ENCODE peak calls at places on chromosomes 11 and 22, in six cellular contexts. K is progenitor cell of endocrine pancreas, I is bronchial epithelial cell, G is PC-3, P is kidney epithelial cell, R is body of pancreas. A is an unnamed sample.

GRCh38 chr11:75342231-75342918 is 9.1 kb downstream of the ARRB1 start:
- DNase-seq in P (no peak), R (no peak), I (no peak), K (no peak), G (no peak), A (no peak)

GRCh38 chr11:130725417-130726233 is 190.7 kb downstream of the SNX19 start:
- DNase-seq in P (no peak), G (peak; percentile 33), K (no peak), R (no peak), I (peak; percentile 68), A (no peak)

GRCh38 chr11:2803186-2804057 is 82.2 kb downstream of the CDKN1C start:
- DNase-seq in G (no peak), K (peak; percentile 9), R (peak; percentile 1), P (no peak), I (peak; percentile 63), A (peak; percentile 9)

GRCh38 chr11:12212181-12212820 is 101.9 kb downstream of the MICAL2 start:
- DNase-seq in P (no peak), G (no peak), I (no peak), R (no peak), K (no peak), A (no peak)

GRCh38 chr11:64924910-64925284 is 408 bp downstream of the PPP2R5B start:
- DNase-seq in I (no peak), K (no peak), G (no peak), P (no peak), R (no peak), A (no peak)

GRCh38 chr22:49348631-49349030 is 479.0 kb downstream of the BRD1 start:
- DNase-seq in P (no peak), R (no peak), I (no peak), G (no peak), K (no peak), A (no peak)

GRCh38 chr22:45692549-45692948 is 20.9 kb downstream of the ATXN10 start:
- DNase-seq in P (no peak), R (no peak), G (peak; percentile 35), K (no peak), I (no peak), A (no peak)

GRCh38 chr11:46446343-46446751 is 54.8 kb upstream of the CHRM4 start:
- DNase-seq in K (no peak), R (no peak), I (no peak), G (no peak), P (no peak), A (no peak)

GRCh38 chr11:114180301-114181055 is 115.7 kb upstream of the NNMT start:
- DNase-seq in K (no peak), P (no peak), G (peak; percentile 51), R (peak; percentile 88), I (peak; percentile 44), A (no peak)

DNA sequence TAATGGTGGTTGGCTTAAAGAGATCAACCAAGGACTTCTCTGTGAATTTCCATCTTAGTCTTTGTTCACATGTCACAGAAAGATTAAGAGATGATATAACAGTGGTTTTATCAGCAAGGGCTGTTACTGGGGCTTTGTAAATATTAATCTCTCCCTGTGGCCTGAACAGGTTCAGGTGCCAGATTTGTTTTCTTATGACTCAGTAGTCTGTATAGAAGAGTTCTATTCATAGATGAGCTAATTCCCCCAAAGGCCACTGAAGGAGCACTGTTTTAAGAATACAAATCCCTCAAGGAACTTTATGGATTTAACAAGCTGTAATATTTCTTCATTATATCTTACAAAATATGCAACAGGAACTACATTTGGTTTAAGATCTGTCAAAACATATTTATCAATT is 50.4 kb downstream of the TCP11L1 start:
- DNase-seq in I (peak; percentile 21), R (no peak), G (peak; percentile 56), K (no peak), P (no peak), A (no peak)
- TF ChIP-seq CTCF in I (no peak), R (no peak), G (no peak), K (peak; percentile 8), P (no peak), A (no peak)

GRCh38 chr11:32874144-32874543 is 18.5 kb upstream of the QSER1 start:
- DNase-seq in R (no peak), K (no peak), P (no peak), I (no peak), G (peak; percentile 50), A (no peak)

DNA sequence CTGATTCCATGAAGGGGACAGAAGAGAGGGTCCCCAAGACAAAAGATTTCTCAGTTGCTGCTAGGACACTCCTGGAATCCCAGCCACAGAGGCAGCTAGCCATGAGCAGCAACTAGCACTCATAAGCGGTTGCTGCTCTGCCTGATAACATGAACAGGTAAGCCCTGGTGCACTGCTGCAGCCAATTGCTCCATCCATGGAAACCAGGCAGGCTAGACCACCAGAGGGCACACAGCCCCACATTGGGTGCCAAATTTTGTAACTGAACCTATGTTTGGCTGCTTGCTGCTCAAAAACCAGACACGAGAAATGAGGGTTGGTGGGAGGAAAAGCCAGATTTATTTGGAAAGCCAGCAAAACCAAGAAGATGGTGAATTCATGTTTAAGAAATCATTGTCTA is 21.9 kb upstream of the QSER1 start:
- DNase-seq in G (peak; percentile 38), I (no peak), K (no peak), R (no peak), P (no peak), A (peak; percentile 20)
- TF ChIP-seq CTCF in G (peak; percentile 53), I (no peak), K (peak; percentile 37), R (no peak), P (peak; percentile 28), A (peak; percentile 36)

GRCh38 chr11:63767415-63768231 is 952 bp downstream of the ZFTA start:
- DNase-seq in I (peak; percentile 56), K (no peak), G (peak; percentile 77), R (peak; percentile 68), P (peak; percentile 26), A (no peak)
- TF ChIP-seq CTCF in I (no peak), K (no peak), G (no peak), R (no peak), P (no peak), A (no peak)

DNA sequence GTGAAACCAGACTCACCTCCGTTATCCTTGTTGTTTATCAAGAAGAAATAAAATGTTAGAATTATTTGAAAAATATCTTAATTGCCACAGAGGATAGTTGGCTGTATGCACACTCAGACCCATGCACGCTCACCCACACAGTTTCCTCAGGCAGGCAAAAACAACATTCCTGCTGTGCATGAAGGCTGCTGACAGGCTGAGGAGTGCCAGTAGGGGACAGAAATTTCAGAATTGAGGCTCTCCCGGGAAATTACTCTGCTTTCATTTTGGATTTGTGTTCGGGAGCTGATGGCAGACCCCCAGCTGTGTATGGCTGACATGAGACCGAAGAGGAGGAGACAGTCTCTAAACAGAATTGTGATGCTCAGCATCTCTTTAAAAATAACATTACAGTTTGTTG is 87.5 kb downstream of the AMOTL1 start:
- DNase-seq in K (no peak), P (no peak), I (no peak), G (no peak), R (no peak), A (no peak)
- TF ChIP-seq CTCF in K (no peak), P (no peak), I (no peak), G (no peak), R (no peak), A (no peak)

GRCh38 chr11:107563702-107564101 is 1.8 kb downstream of the ALKBH8 start:
- DNase-seq in R (peak; percentile 33), P (no peak), K (no peak), G (peak; percentile 82), I (peak; percentile 47), A (no peak)
- TF ChIP-seq CTCF in R (no peak), P (peak; percentile 71), K (peak; percentile 68), G (peak; percentile 96), I (peak; percentile 55), A (peak; percentile 35)

GRCh38 chr11:16630651-16631050 is 107.8 kb upstream of the C11orf58 start:
- DNase-seq in P (no peak), R (no peak), I (no peak), K (no peak), G (no peak), A (no peak)

DNA sequence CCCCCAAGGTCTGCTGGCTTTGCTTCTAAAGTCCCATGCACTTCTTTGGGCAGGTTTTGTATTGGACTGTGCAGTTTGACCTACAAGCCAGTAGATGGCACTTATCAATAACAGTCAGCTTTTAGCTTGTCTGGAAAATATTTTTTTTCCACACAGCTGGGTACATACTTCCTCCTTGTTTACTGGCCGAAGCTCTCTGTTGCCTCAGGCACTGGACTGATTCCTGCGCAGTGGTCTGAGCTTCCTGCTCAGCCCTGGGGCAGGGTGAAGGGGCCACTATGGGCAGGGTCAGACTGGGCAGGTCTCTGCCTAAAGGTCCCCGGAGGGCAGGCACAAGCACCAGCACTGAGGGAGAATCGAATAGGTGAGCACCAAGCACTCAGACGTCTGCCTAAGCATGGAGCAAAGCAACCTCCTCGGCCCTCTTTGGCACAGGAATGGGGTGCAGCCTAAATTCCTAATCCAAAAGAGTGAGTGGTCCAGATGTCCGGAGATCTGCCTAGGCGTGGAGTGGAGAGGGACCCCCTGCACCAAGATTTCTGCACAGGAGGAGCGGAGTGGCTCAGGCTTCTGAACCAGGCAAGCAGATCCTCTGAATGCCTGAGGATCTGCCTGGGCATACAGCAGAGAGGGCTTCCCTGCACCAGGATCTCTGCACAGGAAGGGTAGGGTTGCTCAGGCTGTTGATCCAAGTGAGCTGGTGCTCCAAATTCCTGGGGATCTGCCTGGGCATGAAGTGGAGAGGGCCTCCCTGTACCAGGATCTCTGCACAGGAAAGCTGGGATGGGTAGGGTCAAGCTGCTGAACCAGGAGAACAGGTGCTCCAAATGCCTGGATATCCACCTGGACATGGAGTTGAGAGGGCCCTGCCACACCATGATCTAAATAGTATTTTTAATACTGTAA is 105.9 kb upstream of the C11orf58 start:
- DNase-seq in I (peak; percentile 61), R (no peak), G (peak; percentile 66), P (no peak), K (no peak), A (no peak)
- TF ChIP-seq CTCF in I (peak; percentile 55), R (no peak), G (peak; percentile 69), P (peak; percentile 53), K (peak; percentile 54), A (no peak)

DNA sequence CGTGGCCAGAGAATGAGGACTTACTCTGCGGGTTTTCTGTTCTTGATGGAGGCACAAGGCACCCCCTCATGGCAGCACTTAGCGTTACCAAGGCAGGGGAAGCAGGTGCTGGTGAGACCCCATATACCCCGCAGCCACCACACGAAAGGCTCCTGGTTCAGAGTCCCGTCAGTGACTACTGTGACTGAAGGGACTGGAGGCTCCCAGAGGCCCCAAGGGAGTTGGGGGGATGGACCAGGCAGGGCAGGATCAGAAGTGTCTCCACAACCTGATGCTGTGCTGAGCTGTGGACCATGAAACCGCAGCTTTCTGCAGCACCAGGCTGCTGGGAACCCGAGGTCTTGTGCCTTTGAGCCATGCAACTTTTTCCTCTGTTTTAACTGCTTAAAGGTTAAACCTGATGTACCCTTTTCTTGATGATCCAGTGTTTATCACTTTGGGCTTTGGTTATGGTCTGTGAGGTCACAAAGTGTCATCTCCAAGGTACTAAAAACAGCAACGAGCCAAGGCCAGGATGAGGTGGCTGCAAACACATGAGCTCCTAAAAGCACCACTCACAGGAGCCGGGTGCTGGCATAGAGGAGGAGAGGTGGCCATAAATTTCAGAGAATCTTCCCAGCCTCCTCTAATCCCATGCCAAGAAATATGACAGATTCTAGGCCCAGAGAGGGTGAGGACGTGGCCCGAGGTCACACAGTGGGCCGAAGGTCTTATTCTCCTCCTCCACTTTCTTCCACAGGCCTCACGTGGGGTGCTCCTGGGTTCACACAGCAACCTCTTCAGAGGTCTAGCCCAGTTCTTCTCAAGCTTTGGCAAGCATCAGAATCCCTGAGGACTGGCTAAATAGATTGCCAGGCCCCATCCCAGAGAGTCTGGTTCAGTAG is 4.2 kb upstream of the LRRC32 start:
- DNase-seq in P (peak; percentile 19), G (no peak), R (no peak), K (no peak), I (no peak), A (no peak)
- TF ChIP-seq CTCF in P (no peak), G (no peak), R (no peak), K (no peak), I (no peak), A (no peak)

GRCh38 chr11:119729581-119730346 is 764 bp upstream of the NECTIN1 start:
- DNase-seq in K (no peak), P (no peak), R (peak; percentile 71), I (peak; percentile 61), G (peak; percentile 80), A (no peak)
- TF ChIP-seq CTCF in K (peak; percentile 3), P (no peak), R (no peak), I (no peak), G (no peak), A (peak; percentile 79)